ENCODE peak calls at places on chromosomes 2 and 18, in ten cellular contexts. X is psoas muscle, F is cardiac fibroblast, O is left lung, H is A549, J is MM.1S, K is neuronal stem cell, B is lower lobe of right lung, L is HL-60, N is breast epithelium. S is an unnamed sample.

GRCh38 chr2:52414596-52414995 is 1353.0 kb upstream of the CHAC2 start:
- DNase-seq in B (no peak), O (no peak), X (no peak), L (no peak), J (no peak), N (no peak), F (no peak), K (no peak), H (no peak), S (no peak)

GRCh38 chr2:209380278-209380677 is 43.6 kb upstream of the MAP2 start:
- DNase-seq in K (no peak), J (peak), X (no peak), H (no peak), L (no peak), N (no peak), F (no peak), B (no peak), O (no peak), S (no peak)

GRCh38 chr18:55413474-55413873 is 174.5 kb downstream of the TCF4 start:
- DNase-seq in K (no peak), L (no peak), F (peak), O (no peak), N (no peak), X (no peak), J (no peak), H (no peak), B (no peak), S (no peak)

GRCh38 chr2:177763532-177764265 is 308.9 kb downstream of the PDE11A start:
- DNase-seq in K (peak), H (peak), J (peak), O (peak), L (peak), F (peak), X (peak), N (peak), B (peak), S (no peak)

GRCh38 chr18:77206676-77207370 is 42.8 kb upstream of the GALR1 start:
- DNase-seq in F (peak), B (no peak), L (no peak), K (no peak), J (no peak), N (no peak), H (no peak), O (no peak), X (peak), S (peak)

GRCh38 chr2:231312066-231312465 is 83.4 kb upstream of the B3GNT7 start:
- DNase-seq in B (no peak), J (no peak), O (no peak), F (no peak), L (no peak), H (no peak), N (no peak), X (no peak), K (no peak), S (no peak)

GRCh38 chr2:220560192-220560591 is 932.8 kb downstream of the SLC4A3 start:
- DNase-seq in X (no peak), J (no peak), B (no peak), O (peak), N (no peak), L (no peak), F (no peak), H (no peak), K (no peak), S (no peak)

GRCh38 chr18:59617468-59617932 is 79.7 kb downstream of the CCBE1 start:
- DNase-seq in L (no peak), J (no peak), X (no peak), H (no peak), K (no peak), B (no peak), O (no peak), F (no peak), N (no peak), S (no peak)

GRCh38 chr2:66494708-66495107 is 59.8 kb downstream of the MEIS1 start:
- DNase-seq in O (no peak), J (no peak), X (peak), N (peak), H (peak), B (no peak), K (no peak), L (peak), F (peak), S (peak)

GRCh38 chr18:79928563-79928960 is 22.9 kb downstream of the SLC66A2 start:
- DNase-seq in N (peak), F (no peak), L (no peak), K (no peak), O (no peak), H (no peak), B (peak), X (peak), J (no peak), S (no peak)

GRCh38 chr2:129748250-129748649 is 231.2 kb upstream of the RAB6C start:
- DNase-seq in O (no peak), L (no peak), X (no peak), F (no peak), B (no peak), N (no peak), H (no peak), K (no peak), J (no peak), S (no peak)

GRCh38 chr2:190780594-190780993 is 100.0 kb upstream of the GLS start:
- DNase-seq in H (no peak), J (no peak), K (no peak), X (no peak), N (no peak), F (no peak), B (no peak), O (no peak), L (no peak), S (no peak)

GRCh38 chr2:119483395-119483753 is 40.9 kb downstream of the SCTR start:
- DNase-seq in H (no peak), B (no peak), F (no peak), J (no peak), O (no peak), L (no peak), K (no peak), X (no peak), N (no peak), S (no peak)

GRCh38 chr2:98669675-98670074 is 61.3 kb downstream of the MGAT4A start:
- DNase-seq in N (no peak), H (peak), B (no peak), K (no peak), X (no peak), J (no peak), L (no peak), O (no peak), F (peak), S (no peak)

GRCh38 chr2:208025814-208026184 is 472 bp upstream of the PLEKHM3 start:
- DNase-seq in O (no peak), B (no peak), J (no peak), L (no peak), H (no peak), K (no peak), N (no peak), X (no peak), F (no peak), S (no peak)

GRCh38 chr2:212842544-212843185 is 304.1 kb upstream of the ERBB4 start:
- DNase-seq in X (no peak), F (peak), H (no peak), L (no peak), J (no peak), K (no peak), N (no peak), B (no peak), O (no peak), S (peak)

GRCh38 chr2:188850786-188851185 is 123.4 kb upstream of the COL3A1 start:
- DNase-seq in J (no peak), K (no peak), O (no peak), F (no peak), X (no peak), N (no peak), B (no peak), L (no peak), H (peak), S (no peak)

GRCh38 chr2:150482667-150483260 is 4.7 kb downstream of the RND3 start:
- DNase-seq in B (no peak), K (no peak), N (no peak), X (no peak), L (no peak), H (no peak), O (no peak), J (no peak), F (peak), S (no peak)
- H3K4me3 ChIP-seq in B (no peak), K (no peak), N (peak), X (no peak), L (no peak), H (peak), O (no peak), J (no peak), F (peak), S (no peak)

GRCh38 chr2:171531836-171532450 is 9.7 kb downstream of the CYBRD1 start:
- DNase-seq in K (no peak), J (no peak), F (peak), B (no peak), X (no peak), H (no peak), N (no peak), L (no peak), O (no peak), S (no peak)

GRCh38 chr2:171529914-171530313 is 7.6 kb downstream of the CYBRD1 start:
- DNase-seq in B (no peak), N (no peak), K (no peak), L (no peak), O (no peak), X (no peak), H (peak), J (no peak), F (peak), S (no peak)

GRCh38 chr2:171530378-171530777 is 8.1 kb downstream of the CYBRD1 start:
- DNase-seq in J (no peak), L (no peak), K (no peak), B (no peak), O (no peak), N (no peak), H (no peak), F (no peak), X (no peak), S (no peak)

GRCh38 chr2:171531291-171531690 is 9.0 kb downstream of the CYBRD1 start:
- DNase-seq in F (peak), K (no peak), J (no peak), O (no peak), L (no peak), X (peak), N (no peak), H (no peak), B (no peak), S (peak)
- H3K4me3 ChIP-seq in F (peak), K (no peak), J (no peak), O (no peak), L (no peak), X (no peak), N (no peak), H (no peak), B (no peak), S (no peak)

GRCh38 chr2:135875491-135876065 is 665 bp downstream of the MCM6 start:
- DNase-seq in O (peak), J (peak), B (peak), X (peak), N (peak), L (no peak), K (peak), H (peak), F (peak), S (peak)

GRCh38 chr2:135870571-135870970 is 5.7 kb downstream of the MCM6 start:
- DNase-seq in H (no peak), F (no peak), N (no peak), K (no peak), B (no peak), X (no peak), L (no peak), O (no peak), J (no peak), S (no peak)

GRCh38 chr2:135874966-135875365 is 1.3 kb downstream of the MCM6 start:
- DNase-seq in O (no peak), J (no peak), N (no peak), K (no peak), L (no peak), B (no peak), F (no peak), H (no peak), X (no peak), S (no peak)

DNA sequence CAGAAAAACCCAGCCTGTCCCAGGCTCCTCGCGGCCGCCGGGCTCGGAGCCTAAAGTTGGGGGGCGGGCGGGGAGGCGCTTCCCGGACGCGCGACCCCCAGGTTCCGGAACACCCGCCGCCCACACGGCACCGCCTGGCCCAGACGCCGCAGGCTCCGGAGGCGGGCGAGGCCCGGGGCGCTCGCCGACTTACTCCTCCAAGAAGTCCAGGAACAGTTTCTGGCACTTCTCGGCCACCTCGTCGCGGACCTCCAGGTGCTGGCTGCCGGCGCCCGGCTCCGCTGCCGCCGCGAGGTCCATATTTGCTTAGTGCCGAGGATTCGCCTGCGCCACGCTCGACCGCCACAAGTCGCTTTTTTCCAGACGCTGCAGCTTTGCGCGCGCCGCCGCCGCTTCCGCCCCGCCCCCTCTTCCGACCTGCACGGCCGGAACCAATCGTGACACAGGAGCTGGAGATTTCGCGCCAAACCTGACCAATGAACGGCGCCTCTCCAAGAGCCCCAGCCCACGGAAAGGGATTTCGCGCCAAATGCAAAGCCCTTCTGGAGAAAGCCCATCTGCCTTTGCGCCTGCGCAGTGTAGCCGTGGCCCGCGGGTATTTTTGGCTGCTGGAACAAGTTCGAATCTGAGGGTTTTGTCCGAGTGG is at the start of gene MCM6:
- DNase-seq in F (peak), O (peak), K (peak), L (peak), X (peak), J (peak), B (peak), H (peak), N (peak), S (peak)
- H3K4me3 ChIP-seq in F (peak), O (peak), K (peak), L (peak), X (peak), J (peak), B (peak), H (peak), N (peak), S (peak)

DNA sequence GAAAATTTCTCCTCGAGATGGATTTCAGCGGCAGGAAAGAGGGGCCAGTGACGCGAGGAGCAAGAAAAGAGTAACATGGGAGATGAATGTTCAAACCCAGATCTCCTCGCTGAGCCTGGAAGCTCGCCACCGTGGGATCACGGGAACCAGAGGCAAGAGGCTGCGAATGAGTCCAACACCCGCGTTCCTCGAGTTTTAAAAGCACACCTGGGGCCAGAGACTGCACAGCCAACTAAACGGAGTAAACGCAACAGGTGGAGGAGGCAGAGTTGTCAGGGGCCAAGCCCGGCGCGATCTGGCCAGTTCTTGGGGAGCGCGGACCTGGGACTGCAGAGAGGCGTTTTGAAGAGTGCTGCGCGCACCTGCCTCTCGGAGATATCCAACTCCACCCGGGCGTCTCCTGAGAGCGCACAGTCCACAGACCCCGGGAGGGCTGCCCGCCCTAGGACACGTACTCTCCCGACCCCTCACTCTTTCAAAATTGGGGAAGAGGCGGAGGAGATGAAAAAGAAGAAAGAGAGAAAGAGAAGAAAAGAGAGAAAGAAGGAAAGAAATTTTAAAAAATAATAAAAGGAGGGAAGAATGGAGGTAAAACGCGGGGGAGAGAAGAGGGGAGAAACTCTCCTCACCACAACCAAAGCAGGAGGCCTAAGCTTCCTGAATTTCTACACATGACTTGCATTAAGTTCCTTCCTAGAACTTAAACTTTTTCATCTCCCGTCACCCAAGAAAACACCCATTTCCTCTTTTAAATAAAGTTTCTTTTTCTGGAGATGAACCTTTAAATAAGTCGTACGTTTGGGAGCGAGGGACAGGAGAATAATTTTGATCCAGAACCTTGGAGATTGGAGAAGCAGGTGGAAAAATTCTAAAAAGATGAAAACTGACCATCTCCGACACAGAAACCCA is 5.3 kb upstream of the PAX3 start:
- DNase-seq in O (peak), J (no peak), B (no peak), H (no peak), K (no peak), X (no peak), F (no peak), N (no peak), L (no peak), S (no peak)
- H3K4me3 ChIP-seq in O (no peak), J (peak), B (peak), H (no peak), K (no peak), X (peak), F (no peak), N (no peak), L (peak), S (no peak)

DNA sequence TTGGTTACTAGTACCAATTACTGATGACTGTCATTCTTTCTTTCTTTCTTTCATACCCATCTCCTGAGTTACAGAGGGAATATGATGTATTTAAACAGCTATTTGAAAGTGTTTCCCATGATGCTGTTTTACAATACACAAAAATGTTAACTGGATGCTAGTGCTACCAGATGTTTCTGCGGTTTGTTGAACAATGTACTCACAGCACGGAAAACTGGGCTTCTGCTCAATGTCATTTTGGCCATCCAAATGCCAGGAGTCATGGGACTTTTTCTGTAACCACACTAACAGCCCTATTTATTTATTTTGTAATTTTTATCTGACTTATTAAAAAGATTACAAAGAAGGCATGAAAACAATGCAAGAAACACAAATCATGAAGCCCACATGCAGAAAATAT is 313.8 kb downstream of the RIT2 start:
- DNase-seq in B (no peak), K (no peak), N (no peak), X (no peak), O (no peak), F (peak), H (no peak), L (no peak), J (no peak), S (peak)
- H3K4me3 ChIP-seq in B (no peak), K (no peak), N (no peak), X (no peak), O (no peak), F (no peak), H (no peak), L (no peak), J (no peak), S (no peak)

GRCh38 chr2:74001781-74002514 is 17.2 kb downstream of the TET3 start:
- DNase-seq in N (peak), B (no peak), F (peak), H (no peak), O (no peak), L (no peak), X (no peak), J (no peak), K (no peak), S (no peak)
- H3K4me3 ChIP-seq in N (peak), B (peak), F (peak), H (peak), O (peak), L (no peak), X (peak), J (peak), K (peak), S (peak)

GRCh38 chr2:51003345-51004192 is 28.4 kb downstream of the NRXN1 start:
- DNase-seq in K (no peak), B (no peak), F (peak), N (no peak), O (no peak), X (no peak), J (no peak), H (no peak), L (peak), S (no peak)
- H3K4me3 ChIP-seq in K (no peak), B (no peak), F (no peak), N (no peak), O (no peak), X (no peak), J (no peak), H (no peak), L (no peak), S (no peak)

GRCh38 chr2:196718796-196719564 is 79.5 kb downstream of the CCDC150 start:
- DNase-seq in F (peak), K (peak), X (no peak), O (peak), H (peak), B (no peak), J (peak), L (no peak), N (no peak), S (peak)
- H3K4me3 ChIP-seq in F (no peak), K (no peak), X (peak), O (no peak), H (no peak), B (no peak), J (peak), L (no peak), N (no peak), S (no peak)

DNA sequence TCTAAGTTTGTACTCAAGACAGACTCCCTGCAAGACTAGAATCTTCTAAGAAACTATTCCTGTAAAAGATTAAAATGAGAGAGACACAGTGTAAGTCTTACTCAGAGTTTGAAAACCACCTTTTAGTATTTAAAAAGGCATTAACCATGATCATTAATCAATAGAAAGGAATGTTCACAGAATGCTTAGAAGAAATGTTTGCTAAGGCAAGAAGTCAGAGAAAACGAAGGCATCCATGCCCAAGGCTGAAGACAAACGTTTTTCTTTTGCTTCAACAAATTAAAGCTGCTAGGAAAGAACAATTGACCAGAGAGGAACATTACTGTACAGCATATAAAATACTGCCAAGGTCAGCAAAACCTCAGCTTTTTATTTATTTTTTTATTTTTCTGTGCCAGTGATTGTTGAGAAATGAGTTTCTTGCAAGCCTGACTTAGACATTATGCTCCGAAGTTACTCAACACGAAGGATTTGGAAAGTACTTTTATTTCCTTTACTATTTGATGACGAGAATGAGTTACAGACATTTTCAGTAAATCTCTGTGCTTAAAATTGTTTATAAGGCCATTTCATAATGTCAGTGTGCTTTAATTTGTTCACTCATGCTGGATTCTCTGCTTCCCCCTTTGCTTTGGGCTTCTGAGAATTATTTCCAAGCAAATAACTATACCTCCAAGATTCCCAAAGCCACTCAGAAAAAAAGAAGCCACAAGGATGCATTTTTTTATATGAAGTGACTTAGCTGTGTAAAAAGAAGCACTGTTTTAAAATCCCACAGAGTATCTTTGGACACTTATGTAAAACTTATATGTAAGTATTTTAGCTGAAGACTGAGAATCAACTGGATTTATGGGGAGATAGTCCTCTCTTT is 20.5 kb downstream of the RND3 start:
- DNase-seq in F (peak), X (no peak), K (no peak), H (no peak), L (no peak), N (no peak), O (no peak), B (no peak), J (no peak), S (peak)
- H3K4me3 ChIP-seq in F (no peak), X (no peak), K (no peak), H (no peak), L (no peak), N (no peak), O (no peak), B (no peak), J (no peak), S (no peak)